ENCODE peak calls at places on chromosome 10, in nine cellular contexts. C is CD4-positive, alpha-beta T cell; A is Calu3; Z is neural progenitor cell; O is psoas muscle; X is B cell; P is uterus; N is lower lobe of right lung; I is hepatocyte. K is an unnamed sample.
A peak's percentile ranks its signal among the peaks of the same experiment; 100 is the strongest.

GRCh38 chr10:102678842-102679289 is 34.6 kb downstream of the TRIM8 start:
- DNase-seq in I (peak; percentile 86), Z (peak; percentile 92), N (peak; percentile 85), C (no peak), A (peak; percentile 62), P (peak; percentile 38), O (peak; percentile 82), X (no peak), K (peak; percentile 62)

GRCh38 chr10:78292987-78293865 is 259.6 kb downstream of the RPS24 start:
- DNase-seq in N (no peak), X (no peak), C (no peak), Z (peak; percentile 93), P (no peak), I (peak; percentile 44), O (no peak), A (no peak), K (no peak)

GRCh38 chr10:69093933-69094332 is 6.0 kb downstream of the SRGN start:
- DNase-seq in I (no peak), O (no peak), Z (no peak), X (no peak), C (no peak), A (no peak), N (no peak), P (no peak), K (no peak)

GRCh38 chr10:97608991-97609561 is 19.6 kb downstream of the C10orf62 start:
- DNase-seq in X (no peak), P (no peak), C (no peak), N (peak; percentile 65), A (no peak), O (peak; percentile 91), Z (no peak), I (no peak), K (no peak)

GRCh38 chr10:132593900-132594876 is 56.6 kb downstream of the INPP5A start:
- DNase-seq in A (no peak), N (no peak), I (no peak), Z (no peak), X (peak; percentile 73), C (no peak), O (no peak), P (no peak), K (peak; percentile 82)

GRCh38 chr10:112851582-112851981 is 98.5 kb upstream of the TCF7L2 start:
- DNase-seq in I (no peak), A (no peak), O (no peak), Z (no peak), C (no peak), N (no peak), P (no peak), X (no peak), K (no peak)

GRCh38 chr10:48748573-48748972 is 63.9 kb downstream of the WDFY4 start:
- DNase-seq in P (no peak), X (peak; percentile 25), A (no peak), C (no peak), Z (no peak), I (no peak), N (peak; percentile 57), O (no peak), K (no peak)

GRCh38 chr10:59654007-59654406 is 55.6 kb downstream of the SLC16A9 start:
- DNase-seq in N (no peak), A (no peak), O (no peak), X (no peak), I (no peak), P (no peak), C (no peak), Z (no peak), K (no peak)

GRCh38 chr10:13915710-13916109 is 328.9 kb downstream of the PRPF18 start:
- DNase-seq in P (no peak), Z (peak; percentile 51), I (no peak), O (no peak), A (peak; percentile 21), N (no peak), X (no peak), C (no peak), K (no peak)

GRCh38 chr10:80051993-80052392 is 26.5 kb upstream of the TMEM254 start:
- DNase-seq in O (no peak), X (no peak), I (no peak), P (no peak), N (no peak), A (no peak), Z (no peak), C (no peak), K (no peak)

GRCh38 chr10:80050752-80051151 is 27.7 kb upstream of the TMEM254 start:
- DNase-seq in X (no peak), C (no peak), A (no peak), N (no peak), O (no peak), I (no peak), P (no peak), Z (no peak), K (no peak)

GRCh38 chr10:80041162-80041561 is 37.3 kb upstream of the TMEM254 start:
- DNase-seq in Z (no peak), P (no peak), A (no peak), N (no peak), O (no peak), I (no peak), X (no peak), C (no peak), K (no peak)

DNA sequence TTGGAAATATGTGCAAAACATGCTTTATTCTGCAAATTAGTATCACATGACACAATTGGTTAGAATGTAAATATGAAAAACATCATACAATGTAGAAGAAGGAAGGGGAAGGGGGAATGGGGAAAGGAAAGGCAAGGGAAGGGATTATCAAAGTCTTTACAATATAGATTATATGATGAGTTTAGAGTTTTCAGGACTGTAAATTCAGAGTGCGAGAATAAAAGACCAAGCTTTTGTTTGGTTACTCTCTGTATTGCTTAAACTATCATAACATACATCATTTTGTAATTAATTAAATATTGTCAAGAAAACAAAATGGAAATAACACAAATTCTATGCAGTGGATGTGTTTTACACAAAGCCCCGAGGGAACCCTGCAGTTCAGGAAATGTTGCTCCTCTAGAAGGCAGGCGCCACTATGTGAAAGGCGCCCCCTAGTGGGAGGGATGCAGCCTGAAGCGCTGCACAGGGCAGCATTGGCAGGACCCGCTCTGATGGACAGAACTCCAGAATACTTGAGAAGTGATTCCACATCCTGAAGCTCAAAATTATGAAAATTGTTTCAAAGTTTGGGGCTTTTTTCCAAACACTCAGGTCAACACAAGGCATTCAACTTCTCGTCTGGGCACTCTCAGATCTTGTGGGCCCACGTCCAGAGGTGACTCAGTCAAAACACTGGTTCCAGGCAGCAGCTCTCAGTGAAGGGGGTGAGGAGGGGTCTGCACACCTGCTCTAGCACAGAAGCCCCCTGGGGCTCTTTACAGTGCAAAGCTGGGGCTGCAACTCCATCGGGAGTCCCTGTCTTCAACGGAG is 31.6 kb upstream of the TMEM254 start:
- DNase-seq in I (peak; percentile 90), P (peak; percentile 65), A (peak; percentile 91), Z (peak; percentile 90), N (peak; percentile 85), O (peak; percentile 77), C (peak; percentile 57), X (peak; percentile 83), K (peak; percentile 68)
- TF ChIP-seq CTCF in I (peak; percentile 80), P (peak; percentile 67), A (peak; percentile 95), Z (peak; percentile 97), N (peak; percentile 97), O (peak; percentile 86), C (peak; percentile 87), X (peak; percentile 93), K (peak; percentile 85)

DNA sequence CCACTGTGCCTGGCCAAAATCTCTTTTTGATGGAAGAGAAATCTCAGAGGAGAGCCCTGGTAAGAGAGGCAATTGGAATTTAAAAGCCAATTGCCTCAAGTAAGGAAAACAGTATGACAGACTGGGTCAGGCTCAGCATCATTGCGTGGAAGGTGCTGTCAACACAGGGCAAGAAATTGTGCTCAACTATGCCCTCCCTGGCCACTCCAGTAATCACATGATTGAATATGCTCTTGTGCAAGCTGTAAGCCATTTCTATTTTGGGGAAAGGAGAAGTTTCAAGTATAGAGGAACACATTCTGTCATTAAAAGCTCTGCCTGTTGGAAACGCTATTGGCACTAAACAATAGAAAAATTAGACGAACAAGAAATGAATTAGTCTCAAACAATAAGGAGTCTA is 1127.7 kb downstream of the REEP3 start:
- DNase-seq in Z (peak; percentile 41), C (no peak), N (no peak), P (no peak), X (no peak), O (no peak), A (peak; percentile 33), I (peak; percentile 16), K (peak; percentile 1)
- TF ChIP-seq CTCF in Z (peak; percentile 43), C (no peak), N (no peak), P (no peak), X (no peak), O (no peak), A (no peak), I (no peak), K (no peak)

DNA sequence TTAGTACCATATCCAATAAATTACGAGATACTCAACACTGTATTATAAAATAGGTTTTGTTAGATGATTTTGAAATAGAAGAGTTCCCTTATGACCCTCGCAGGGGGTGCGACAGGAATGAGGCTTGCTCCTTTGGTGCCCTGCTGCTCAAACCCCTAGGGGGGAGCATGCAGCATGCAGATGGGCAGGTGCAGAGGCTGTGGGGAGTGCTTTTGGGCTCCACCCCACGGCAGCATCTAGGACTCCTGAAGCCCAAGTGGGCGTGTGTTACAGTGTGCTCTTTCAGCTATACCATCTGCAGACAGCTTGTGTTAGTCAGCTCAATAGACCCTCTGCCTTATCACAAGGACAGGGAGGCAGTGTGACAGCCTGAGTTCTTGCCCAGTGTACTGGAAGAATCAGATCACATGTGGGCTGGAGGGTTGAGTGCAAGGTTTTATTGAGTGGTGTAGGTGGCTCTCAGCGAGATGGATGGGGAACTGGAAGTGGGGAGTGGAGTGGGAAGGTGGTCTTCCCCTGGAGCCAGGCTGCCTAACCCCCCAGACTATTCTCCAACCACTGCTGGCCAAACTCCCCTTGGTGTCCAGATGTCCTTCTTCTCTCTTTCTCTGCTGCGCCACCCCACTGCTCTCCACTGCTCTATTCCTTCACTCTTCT is 3.1 kb upstream of the MRC1 start:
- DNase-seq in O (no peak), X (peak; percentile 12), Z (peak; percentile 21), P (no peak), A (no peak), I (no peak), N (no peak), C (no peak), K (no peak)
- TF ChIP-seq CTCF in O (no peak), X (no peak), Z (peak; percentile 43), P (no peak), A (no peak), I (no peak), N (peak; percentile 9), C (no peak), K (no peak)

GRCh38 chr10:972763-973162 is 15.5 kb upstream of the GTPBP4 start:
- DNase-seq in C (no peak), Z (no peak), P (no peak), O (no peak), A (no peak), I (no peak), N (no peak), X (no peak), K (no peak)

GRCh38 chr10:976316-976715 is 11.9 kb upstream of the GTPBP4 start:
- DNase-seq in Z (no peak), A (no peak), I (no peak), N (no peak), C (no peak), O (no peak), P (no peak), X (no peak), K (no peak)

GRCh38 chr10:971613-972012 is 16.6 kb upstream of the GTPBP4 start:
- DNase-seq in Z (no peak), N (no peak), A (no peak), I (peak; percentile 61), P (no peak), O (no peak), X (no peak), C (no peak), K (no peak)

GRCh38 chr10:974038-974784 is 14.0 kb upstream of the GTPBP4 start:
- DNase-seq in X (no peak), C (no peak), N (peak; percentile 76), I (peak; percentile 81), O (no peak), Z (no peak), P (no peak), A (peak; percentile 79), K (no peak)

GRCh38 chr10:974785-975074 is 13.5 kb upstream of the GTPBP4 start:
- DNase-seq in X (no peak), A (no peak), N (no peak), Z (no peak), I (no peak), O (no peak), P (no peak), C (no peak), K (no peak)
- TF ChIP-seq CTCF in X (no peak), A (no peak), N (no peak), Z (no peak), I (no peak), O (no peak), P (no peak), C (no peak), K (no peak)

K was measured in GM20000.